ENCODE peak calls at places on chromosomes 3 and 15, in six cellular contexts. D is BJ, T is foreskin fibroblast, V is GM06990, Z is uterus, I is cardiac muscle cell. S is an unnamed sample.

GRCh38 chr15:66907826-66908502 is 157.4 kb upstream of the SMAD3 start:
- DNase-seq in D (no peak), T (peak), V (no peak), Z (no peak), I (no peak), S (peak)

GRCh38 chr3:149019581-149019980 is 28.2 kb downstream of the GYG1 start:
- DNase-seq in D (no peak), T (peak), V (no peak), Z (no peak), I (no peak), S (no peak)

GRCh38 chr3:72487946-72488735 is 360.1 kb downstream of the SHQ1 start:
- DNase-seq in D (no peak), T (no peak), V (no peak), Z (no peak), I (no peak), S (peak)

GRCh38 chr15:41746802-41747201 is 27.5 kb upstream of the MAPKBP1 start:
- DNase-seq in D (no peak), T (peak), V (no peak), Z (no peak), I (no peak), S (no peak)

GRCh38 chr3:129019266-129019665 is 18.2 kb downstream of the EFCC1 start:
- DNase-seq in D (no peak), T (no peak), V (no peak), Z (no peak), I (no peak), S (no peak)

GRCh38 chr3:165658027-165658426 is 179.2 kb downstream of the BCHE start:
- DNase-seq in D (no peak), T (no peak), V (no peak), Z (no peak), I (no peak), S (no peak)

GRCh38 chr3:157129782-157130137 is 30.2 kb downstream of the CCNL1 start:
- DNase-seq in D (no peak), T (no peak), V (no peak), Z (peak), I (no peak), S (no peak)

GRCh38 chr3:5011555-5012256 is 32.5 kb downstream of the BHLHE40 start:
- DNase-seq in D (no peak), T (no peak), V (peak), Z (no peak), I (no peak), S (no peak)

GRCh38 chr15:85897818-85898717 is 103.3 kb upstream of the KLHL25 start:
- DNase-seq in D (no peak), T (no peak), V (no peak), Z (no peak), I (no peak), S (no peak)

GRCh38 chr3:101259485-101260341 is 60.7 kb downstream of the IMPG2 start:
- DNase-seq in D (no peak), T (no peak), V (no peak), Z (no peak), I (no peak), S (no peak)

GRCh38 chr3:29011441-29011840 is 269.4 kb upstream of the RBMS3 start:
- DNase-seq in D (no peak), T (no peak), V (no peak), Z (no peak), I (no peak), S (no peak)

GRCh38 chr15:79179108-79179561 is 88.6 kb upstream of the RASGRF1 start:
- DNase-seq in D (no peak), T (no peak), V (no peak), Z (no peak), I (no peak), S (no peak)

GRCh38 chr3:181755959-181756358 is 44.2 kb downstream of the SOX2 start:
- DNase-seq in D (no peak), T (no peak), V (no peak), Z (no peak), I (no peak), S (no peak)

GRCh38 chr3:51897391-51897790 is 5.8 kb downstream of the IQCF1 start:
- DNase-seq in D (no peak), T (no peak), V (no peak), Z (no peak), I (no peak), S (no peak)

GRCh38 chr3:128867200-128868125 is 12.0 kb upstream of the ACAD9 start:
- DNase-seq in D (no peak), T (peak), V (no peak), Z (no peak), I (no peak), S (no peak)

GRCh38 chr3:171274222-171274621 is 186.0 kb downstream of the TNIK start:
- DNase-seq in D (no peak), T (no peak), V (no peak), Z (no peak), I (no peak), S (no peak)

GRCh38 chr3:44596631-44597030 is 11.9 kb downstream of the ZNF660 start:
- DNase-seq in D (no peak), T (peak), V (no peak), Z (no peak), I (no peak), S (no peak)

GRCh38 chr3:462851-463250 is 266.3 kb downstream of the CHL1 start:
- DNase-seq in D (no peak), T (no peak), V (no peak), Z (no peak), I (no peak), S (no peak)

GRCh38 chr3:459376-459710 is 262.8 kb downstream of the CHL1 start:
- DNase-seq in D (no peak), T (no peak), V (no peak), Z (no peak), I (no peak), S (no peak)

GRCh38 chr3:454986-455385 is 258.4 kb downstream of the CHL1 start:
- DNase-seq in D (no peak), T (no peak), V (no peak), Z (no peak), I (no peak), S (no peak)

GRCh38 chr3:458614-459375 is 262.2 kb downstream of the CHL1 start:
- DNase-seq in D (no peak), T (no peak), V (no peak), Z (no peak), I (no peak), S (no peak)

GRCh38 chr3:458124-458523 is 261.6 kb downstream of the CHL1 start:
- DNase-seq in D (no peak), T (no peak), V (no peak), Z (no peak), I (no peak), S (no peak)
- H3K4me3 ChIP-seq in D (no peak), T (no peak), V (no peak), Z (no peak), I (no peak), S (no peak)

GRCh38 chr15:60340207-60340921 is 57.4 kb downstream of the ANXA2 start:
- DNase-seq in D (no peak), T (no peak), V (no peak), Z (no peak), I (no peak), S (no peak)
- TF ChIP-seq CTCF in D (peak), T (no peak), V (peak), Z (no peak), I (peak), S (no peak)

GRCh38 chr3:9917820-9918219 is 922 bp downstream of the IL17RC start:
- DNase-seq in D (no peak), T (no peak), V (no peak), Z (no peak), I (no peak), S (no peak)
- H3K4me3 ChIP-seq in D (no peak), T (peak), V (no peak), Z (no peak), I (no peak), S (no peak)

DNA sequence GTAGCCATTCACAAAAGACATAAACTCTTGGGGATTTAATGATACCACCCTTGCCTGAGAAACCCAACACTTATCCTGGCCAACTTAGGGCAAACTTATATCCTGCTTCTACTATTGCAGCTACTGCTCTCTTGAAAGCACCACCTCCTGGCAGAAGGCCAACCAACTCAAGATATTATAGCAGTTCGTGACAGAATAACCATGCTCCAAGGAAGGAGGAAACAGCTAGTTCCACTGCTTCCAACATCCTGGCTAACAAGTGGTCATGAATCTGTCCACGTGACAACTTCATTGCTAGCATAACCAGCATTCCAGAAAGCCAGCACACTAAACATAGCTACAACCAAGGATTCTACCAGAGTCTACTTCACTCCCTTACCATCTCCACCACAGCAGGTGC is 1037.5 kb downstream of the TBL1XR1 start:
- DNase-seq in D (peak), T (no peak), V (no peak), Z (no peak), I (no peak), S (no peak)
- TF ChIP-seq CTCF in D (no peak), T (no peak), V (no peak), Z (no peak), I (no peak), S (no peak)

DNA sequence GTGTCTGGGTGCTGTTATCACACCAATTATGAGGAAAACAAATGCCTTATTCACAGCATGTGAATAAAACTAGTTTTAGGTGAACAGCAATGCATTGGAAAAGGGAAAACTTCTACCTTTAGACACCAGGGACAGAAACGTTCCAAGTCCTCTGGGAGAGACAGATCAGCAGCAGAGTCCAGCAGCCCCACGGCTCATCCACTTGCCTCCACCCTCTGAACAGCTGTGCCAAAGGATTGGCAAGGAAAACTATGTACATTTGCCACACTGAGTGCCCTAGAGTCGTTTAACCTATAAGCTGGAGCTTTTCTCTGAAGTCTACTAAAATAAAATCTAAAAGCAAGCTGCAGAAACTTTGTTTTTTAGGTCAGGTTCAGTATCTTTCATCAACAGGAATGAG is 107.7 kb upstream of the EIF1B start:
- DNase-seq in D (no peak), T (no peak), V (no peak), Z (no peak), I (no peak), S (no peak)
- H3K4me3 ChIP-seq in D (no peak), T (no peak), V (no peak), Z (no peak), I (no peak), S (no peak)

GRCh38 chr3:55718956-55719355 is 231.8 kb upstream of the WNT5A start:
- DNase-seq in D (no peak), T (no peak), V (no peak), Z (no peak), I (no peak), S (no peak)

GRCh38 chr3:55718475-55718874 is 231.4 kb upstream of the WNT5A start:
- DNase-seq in D (no peak), T (peak), V (no peak), Z (no peak), I (peak), S (no peak)

GRCh38 chr3:55721716-55722484 is 234.8 kb upstream of the WNT5A start:
- DNase-seq in D (no peak), T (peak), V (no peak), Z (peak), I (peak), S (no peak)

GRCh38 chr3:55719508-55719907 is 232.4 kb upstream of the WNT5A start:
- DNase-seq in D (no peak), T (no peak), V (no peak), Z (no peak), I (no peak), S (no peak)

GRCh38 chr3:55720614-55721013 is 233.5 kb upstream of the WNT5A start:
- DNase-seq in D (no peak), T (peak), V (no peak), Z (no peak), I (no peak), S (no peak)
- TF ChIP-seq CTCF in D (peak), T (peak), V (peak), Z (no peak), I (no peak), S (peak)